ENCODE peak calls at places on chromosome 4, in four cellular contexts. One of them, this sample, is unnamed. For H3K4me1, the result is how much of the 10 kb centered on the place peaks cover.

GRCh38 chr4:108204518-108204917 is 35.8 kb upstream of the LEF1 start:
- DNase-seq in upper lobe of right lung: no peak
- DNase-seq in right atrium auricular region: no peak
- DNase-seq in A549: no peak
- DNase-seq in this sample: no peak

GRCh38 chr4:4673070-4673469 is 131.2 kb upstream of the STX18 start:
- DNase-seq in upper lobe of right lung: no peak
- DNase-seq in right atrium auricular region: no peak
- DNase-seq in A549: peak
- DNase-seq in this sample: no peak

GRCh38 chr4:171464499-171464898 is 348.7 kb upstream of the GALNTL6 start:
- DNase-seq in upper lobe of right lung: no peak
- DNase-seq in right atrium auricular region: no peak
- DNase-seq in A549: no peak
- DNase-seq in this sample: no peak

GRCh38 chr4:17995165-17995564 is 26.4 kb downstream of the LCORL start:
- DNase-seq in upper lobe of right lung: no peak
- DNase-seq in right atrium auricular region: no peak
- DNase-seq in A549: no peak
- DNase-seq in this sample: no peak

GRCh38 chr4:41448935-41449334 is 89.0 kb upstream of the LIMCH1 start:
- DNase-seq in upper lobe of right lung: no peak
- DNase-seq in right atrium auricular region: no peak
- DNase-seq in A549: no peak
- DNase-seq in this sample: no peak

GRCh38 chr4:183430317-183430986 is 14.0 kb upstream of the CDKN2AIP start:
- DNase-seq in upper lobe of right lung: no peak
- DNase-seq in right atrium auricular region: peak
- DNase-seq in A549: no peak
- DNase-seq in this sample: no peak

GRCh38 chr4:181761130-181761529 is 482.1 kb upstream of the TENM3 start:
- DNase-seq in upper lobe of right lung: no peak
- DNase-seq in right atrium auricular region: no peak
- DNase-seq in A549: no peak
- DNase-seq in this sample: no peak

GRCh38 chr4:128573781-128574508 is 235.6 kb upstream of the JADE1 start:
- DNase-seq in upper lobe of right lung: no peak
- DNase-seq in right atrium auricular region: no peak
- DNase-seq in A549: peak
- DNase-seq in this sample: no peak

GRCh38 chr4:170090667-170091052 is 904 bp upstream of the AADAT start:
- DNase-seq in upper lobe of right lung: no peak
- DNase-seq in right atrium auricular region: no peak
- DNase-seq in A549: no peak
- DNase-seq in this sample: no peak

GRCh38 chr4:88693792-88694191 is 3.8 kb downstream of the NAP1L5 start:
- DNase-seq in upper lobe of right lung: no peak
- DNase-seq in right atrium auricular region: no peak
- DNase-seq in A549: no peak
- DNase-seq in this sample: no peak

GRCh38 chr4:74410272-74410671 is 34.7 kb upstream of the AREG start:
- DNase-seq in upper lobe of right lung: no peak
- DNase-seq in right atrium auricular region: no peak
- DNase-seq in A549: no peak
- DNase-seq in this sample: no peak

GRCh38 chr4:78517050-78517652 is 34.4 kb upstream of the ANXA3 start:
- DNase-seq in upper lobe of right lung: no peak
- DNase-seq in right atrium auricular region: no peak
- DNase-seq in A549: peak
- DNase-seq in this sample: no peak

GRCh38 chr4:72513227-72513626 is 55.8 kb downstream of the ADAMTS3 start:
- DNase-seq in upper lobe of right lung: no peak
- DNase-seq in right atrium auricular region: no peak
- DNase-seq in A549: no peak
- DNase-seq in this sample: no peak

GRCh38 chr4:1573830-1574459 is 110.2 kb downstream of the FAM53A start:
- DNase-seq in upper lobe of right lung: no peak
- DNase-seq in right atrium auricular region: no peak
- DNase-seq in A549: no peak
- DNase-seq in this sample: no peak

GRCh38 chr4:98796986-98797385 is 131.9 kb downstream of the EIF4E start:
- DNase-seq in upper lobe of right lung: no peak
- DNase-seq in right atrium auricular region: no peak
- DNase-seq in A549: no peak
- DNase-seq in this sample: no peak

GRCh38 chr4:110352670-110353442 is 123.1 kb upstream of the ENPEP start:
- DNase-seq in upper lobe of right lung: no peak
- DNase-seq in right atrium auricular region: no peak
- DNase-seq in A549: no peak
- DNase-seq in this sample: no peak

GRCh38 chr4:23947826-23948225 is 58.0 kb upstream of the PPARGC1A start:
- DNase-seq in upper lobe of right lung: no peak
- DNase-seq in right atrium auricular region: no peak
- DNase-seq in A549: no peak
- DNase-seq in this sample: no peak

GRCh38 chr4:76194325-76194724 is 19.3 kb downstream of the SCARB2 start:
- DNase-seq in upper lobe of right lung: no peak
- DNase-seq in right atrium auricular region: no peak
- DNase-seq in A549: peak
- DNase-seq in this sample: no peak

GRCh38 chr4:52069566-52069965 is 18.5 kb downstream of the SPATA18 start:
- DNase-seq in upper lobe of right lung: no peak
- DNase-seq in right atrium auricular region: no peak
- DNase-seq in A549: no peak
- DNase-seq in this sample: no peak

GRCh38 chr4:184148871-184149637 is 68.6 kb downstream of the ENPP6 start:
- DNase-seq in upper lobe of right lung: no peak
- DNase-seq in right atrium auricular region: no peak
- DNase-seq in A549: no peak
- DNase-seq in this sample: no peak

GRCh38 chr4:170581322-170581721 is 491.6 kb upstream of the AADAT start:
- DNase-seq in upper lobe of right lung: no peak
- DNase-seq in right atrium auricular region: no peak
- DNase-seq in A549: no peak
- DNase-seq in this sample: no peak

GRCh38 chr4:127809173-127809800 is 27.2 kb downstream of the HSPA4L start:
- DNase-seq in upper lobe of right lung: no peak
- DNase-seq in right atrium auricular region: no peak
- DNase-seq in A549: no peak
- DNase-seq in this sample: no peak

GRCh38 chr4:165403667-165404066 is 24.9 kb downstream of the CPE start:
- DNase-seq in upper lobe of right lung: no peak
- DNase-seq in right atrium auricular region: no peak
- DNase-seq in A549: no peak
- DNase-seq in this sample: no peak

GRCh38 chr4:1278336-1278670 is 11.4 kb upstream of the MAEA start:
- DNase-seq in upper lobe of right lung: no peak
- DNase-seq in right atrium auricular region: no peak
- DNase-seq in A549: peak
- DNase-seq in this sample: no peak

GRCh38 chr4:29467044-29467717 is 1253.0 kb upstream of the PCDH7 start:
- DNase-seq in upper lobe of right lung: no peak
- DNase-seq in right atrium auricular region: no peak
- DNase-seq in A549: no peak
- DNase-seq in this sample: no peak

DNA sequence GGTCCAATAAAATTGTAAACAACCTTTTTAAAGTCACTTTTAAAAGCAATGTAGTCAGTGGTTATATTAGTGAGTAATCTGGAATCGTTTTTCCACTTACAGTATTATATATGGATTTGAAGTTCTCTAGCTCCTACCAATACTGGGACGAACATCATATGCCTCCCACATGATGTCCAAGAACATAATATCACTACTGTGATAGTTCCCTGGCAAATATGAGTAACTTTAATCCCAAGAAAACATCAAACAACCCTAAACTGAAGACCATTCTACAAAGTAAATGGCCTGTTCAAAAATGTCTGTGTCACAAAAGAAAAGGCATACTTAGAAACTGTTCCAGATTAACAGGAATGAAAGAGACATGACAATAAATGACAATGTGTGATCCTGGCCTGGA is 53.6 kb upstream of the FGFBP2 start:
- DNase-seq in upper lobe of right lung: no peak
- DNase-seq in right atrium auricular region: no peak
- DNase-seq in A549: no peak
- DNase-seq in this sample: no peak
- H3K4me1 ChIP-seq in upper lobe of right lung: under half
- H3K4me1 ChIP-seq in right atrium auricular region: under half
- H3K4me1 ChIP-seq in A549: under half
- H3K4me1 ChIP-seq in this sample: under half

GRCh38 chr4:3656441-3657376 is 109.5 kb upstream of the ADRA2C start:
- DNase-seq in upper lobe of right lung: no peak
- DNase-seq in right atrium auricular region: no peak
- DNase-seq in A549: no peak
- DNase-seq in this sample: no peak

GRCh38 chr4:3651267-3651846 is 114.8 kb upstream of the ADRA2C start:
- DNase-seq in upper lobe of right lung: no peak
- DNase-seq in right atrium auricular region: no peak
- DNase-seq in A549: no peak
- DNase-seq in this sample: no peak

GRCh38 chr4:3655485-3656429 is 110.4 kb upstream of the ADRA2C start:
- DNase-seq in upper lobe of right lung: no peak
- DNase-seq in right atrium auricular region: no peak
- DNase-seq in A549: no peak
- DNase-seq in this sample: no peak

GRCh38 chr4:3652586-3652985 is 113.6 kb upstream of the ADRA2C start:
- DNase-seq in upper lobe of right lung: no peak
- DNase-seq in right atrium auricular region: no peak
- DNase-seq in A549: no peak
- DNase-seq in this sample: no peak

GRCh38 chr4:3654036-3654807 is 112.0 kb upstream of the ADRA2C start:
- DNase-seq in upper lobe of right lung: no peak
- DNase-seq in right atrium auricular region: no peak
- DNase-seq in A549: no peak
- DNase-seq in this sample: no peak
- H3K4me1 ChIP-seq in upper lobe of right lung: under half
- H3K4me1 ChIP-seq in right atrium auricular region: under half
- H3K4me1 ChIP-seq in A549: under half
- H3K4me1 ChIP-seq in this sample: under half

GRCh38 chr4:168884251-168885124 is 125.6 kb downstream of the CBR4 start:
- DNase-seq in upper lobe of right lung: no peak
- DNase-seq in right atrium auricular region: no peak
- DNase-seq in A549: no peak
- DNase-seq in this sample: no peak
- H3K4me1 ChIP-seq in upper lobe of right lung: under half
- H3K4me1 ChIP-seq in right atrium auricular region: half or more
- H3K4me1 ChIP-seq in A549: under half
- H3K4me1 ChIP-seq in this sample: under half

GRCh38 chr4:6178757-6179156 is 21.6 kb downstream of the JAKMIP1 start:
- DNase-seq in upper lobe of right lung: no peak
- DNase-seq in right atrium auricular region: no peak
- DNase-seq in A549: no peak
- DNase-seq in this sample: no peak
- H3K4me1 ChIP-seq in upper lobe of right lung: under half
- H3K4me1 ChIP-seq in right atrium auricular region: under half
- H3K4me1 ChIP-seq in A549: under half
- H3K4me1 ChIP-seq in this sample: under half

DNA sequence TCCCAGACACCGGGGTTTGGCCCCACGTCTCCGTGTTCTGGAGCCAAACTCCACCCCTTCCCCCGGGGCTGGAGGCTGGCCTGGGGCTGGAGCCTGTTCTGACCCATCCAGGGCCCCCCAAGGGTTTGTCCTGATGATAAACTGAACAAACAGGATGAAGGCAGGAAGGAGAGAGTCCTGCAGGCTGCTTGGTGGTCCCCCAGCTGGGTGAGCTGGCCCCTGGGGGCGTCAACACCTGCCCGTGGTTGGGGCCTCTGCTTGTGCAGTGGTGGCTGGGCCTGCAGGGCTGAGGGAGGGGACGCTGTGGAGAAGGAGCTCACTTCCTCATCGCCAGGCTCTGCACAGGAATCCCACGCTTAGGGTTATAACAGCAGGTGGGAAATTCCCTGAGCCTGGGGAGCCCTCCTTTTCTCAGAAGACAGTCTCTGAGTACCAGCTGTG is 2.3 kb downstream of the SH3TC1 start:
- DNase-seq in upper lobe of right lung: no peak
- DNase-seq in right atrium auricular region: no peak
- DNase-seq in A549: no peak
- DNase-seq in this sample: no peak
- H3K4me1 ChIP-seq in upper lobe of right lung: under half
- H3K4me1 ChIP-seq in right atrium auricular region: under half
- H3K4me1 ChIP-seq in A549: under half
- H3K4me1 ChIP-seq in this sample: half or more

GRCh38 chr4:6910960-6911874 is 1.6 kb downstream of the TBC1D14 start:
- DNase-seq in upper lobe of right lung: no peak
- DNase-seq in right atrium auricular region: no peak
- DNase-seq in A549: no peak
- DNase-seq in this sample: no peak

GRCh38 chr4:6909970-6910339 is 329 bp downstream of the TBC1D14 start:
- DNase-seq in upper lobe of right lung: peak
- DNase-seq in right atrium auricular region: no peak
- DNase-seq in A549: peak
- DNase-seq in this sample: peak

GRCh38 chr4:6908397-6909112 is 1.1 kb upstream of the TBC1D14 start:
- DNase-seq in upper lobe of right lung: no peak
- DNase-seq in right atrium auricular region: no peak
- DNase-seq in A549: no peak
- DNase-seq in this sample: no peak

GRCh38 chr4:6909113-6909969 is at the start of gene TBC1D14:
- DNase-seq in upper lobe of right lung: peak
- DNase-seq in right atrium auricular region: peak
- DNase-seq in A549: peak
- DNase-seq in this sample: peak

DNA sequence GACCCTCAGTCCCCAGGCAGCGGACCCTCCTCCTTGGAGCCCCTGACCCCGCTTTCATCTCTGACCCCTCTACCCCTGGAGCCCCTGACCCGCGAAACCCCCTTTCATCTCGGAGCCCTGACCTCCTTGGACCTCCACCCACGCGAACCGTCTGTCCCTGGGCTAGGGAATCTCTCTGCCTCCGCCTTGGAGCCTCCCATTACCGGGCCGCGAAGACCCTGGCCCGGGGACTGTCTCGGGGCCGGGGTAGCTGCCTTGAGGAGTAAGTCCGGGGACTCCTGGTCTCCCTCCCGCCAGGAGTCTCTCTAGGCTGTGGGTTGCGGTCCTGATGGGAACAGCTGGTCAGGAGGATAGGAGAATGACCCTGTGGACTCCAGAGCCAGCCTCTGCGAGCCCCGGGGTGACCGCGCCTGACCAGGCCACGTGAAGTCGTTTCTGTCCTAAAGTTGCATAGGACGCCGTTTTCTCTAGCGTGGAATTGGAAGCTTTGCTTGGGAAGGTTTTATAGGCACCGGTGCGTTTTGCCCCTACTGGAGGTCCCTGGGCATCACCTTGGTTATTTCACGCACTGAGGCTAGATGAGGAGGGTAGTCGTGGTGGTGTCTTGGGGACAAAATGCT is 824 bp downstream of the TBC1D14 start:
- DNase-seq in upper lobe of right lung: no peak
- DNase-seq in right atrium auricular region: no peak
- DNase-seq in A549: peak
- DNase-seq in this sample: no peak
- H3K4me1 ChIP-seq in upper lobe of right lung: under half
- H3K4me1 ChIP-seq in right atrium auricular region: under half
- H3K4me1 ChIP-seq in A549: under half
- H3K4me1 ChIP-seq in this sample: under half

GRCh38 chr4:3642806-3643517 is 110.7 kb upstream of the LRPAP1 start:
- DNase-seq in upper lobe of right lung: no peak
- DNase-seq in right atrium auricular region: no peak
- DNase-seq in A549: no peak
- DNase-seq in this sample: no peak
- H3K4me1 ChIP-seq in upper lobe of right lung: under half
- H3K4me1 ChIP-seq in right atrium auricular region: under half
- H3K4me1 ChIP-seq in A549: under half
- H3K4me1 ChIP-seq in this sample: under half

This sample was measured in lower lobe of right lung.